ENCODE peak calls at places on chromosomes 4 and X, in ten cellular contexts. M is lower leg skin; T is astrocyte; H is SK-N-SH; G is IMR-90; R is heart right ventricle; W is CD8-positive, alpha-beta T cell; S is right lobe of liver; A is CD8-positive, alpha-beta memory T cell; U is cardiac muscle cell. L is an unnamed sample.

GRCh38 chr4:145589923-145590702 is 29.1 kb upstream of the MMAA start:
- DNase-seq in M (no peak), T (no peak), H (no peak), G (no peak), R (no peak), W (no peak), S (no peak), A (no peak), U (no peak), L (no peak)

GRCh38 chrX:126165721-126166401 is at the start of gene DCAF12L2:
- DNase-seq in M (peak), T (no peak), H (peak), G (no peak), R (no peak), W (no peak), S (no peak), A (no peak), U (peak), L (no peak)

GRCh38 chr4:152981842-152982241 is 45.7 kb downstream of the FHDC1 start:
- DNase-seq in M (peak), T (peak), H (no peak), G (no peak), R (no peak), W (no peak), S (no peak), A (no peak), U (no peak), L (no peak)

GRCh38 chrX:121102101-121102500 is 54.7 kb downstream of the GLUD2 start:
- DNase-seq in M (no peak), T (no peak), H (no peak), G (no peak), R (no peak), W (no peak), S (no peak), A (no peak), U (no peak), L (no peak)

GRCh38 chr4:101366331-101366730 is 19.0 kb upstream of the PPP3CA start:
- DNase-seq in M (no peak), T (peak), H (no peak), G (peak), R (no peak), W (no peak), S (no peak), A (no peak), U (no peak), L (no peak)

GRCh38 chrX:136639506-136640176 is 8.3 kb upstream of the CD40LG start:
- DNase-seq in M (no peak), T (no peak), H (no peak), G (no peak), R (no peak), W (no peak), S (no peak), A (no peak), U (no peak), L (no peak)

GRCh38 chrX:68571292-68572256 is 72.7 kb downstream of the YIPF6 start:
- DNase-seq in M (no peak), T (peak), H (no peak), G (peak), R (no peak), W (no peak), S (no peak), A (no peak), U (no peak), L (no peak)

GRCh38 chrX:53930513-53931380 is 113.5 kb downstream of the PHF8 start:
- DNase-seq in M (no peak), T (peak), H (no peak), G (peak), R (no peak), W (no peak), S (no peak), A (no peak), U (no peak), L (no peak)

GRCh38 chr4:176988226-176988625 is 195.5 kb upstream of the VEGFC start:
- DNase-seq in M (no peak), T (peak), H (no peak), G (peak), R (no peak), W (no peak), S (no peak), A (no peak), U (no peak), L (no peak)

GRCh38 chrX:78650906-78651437 is 8.2 kb downstream of the RTL3 start:
- DNase-seq in M (no peak), T (peak), H (no peak), G (peak), R (no peak), W (no peak), S (no peak), A (no peak), U (no peak), L (no peak)

GRCh38 chr4:145452447-145453162 is 29.0 kb upstream of the SMAD1 start:
- DNase-seq in M (no peak), T (no peak), H (no peak), G (no peak), R (no peak), W (no peak), S (no peak), A (no peak), U (no peak), L (no peak)

GRCh38 chr4:158051401-158052235 is 121.2 kb downstream of the GASK1B start:
- DNase-seq in M (no peak), T (peak), H (no peak), G (peak), R (no peak), W (no peak), S (no peak), A (no peak), U (no peak), L (peak)

GRCh38 chrX:114924846-114925245 is 92.6 kb downstream of the IL13RA2 start:
- DNase-seq in M (no peak), T (peak), H (no peak), G (peak), R (no peak), W (no peak), S (no peak), A (no peak), U (peak), L (no peak)

GRCh38 chrX:100649550-100650356 is 5.8 kb downstream of the SRPX2 start:
- DNase-seq in M (peak), T (peak), H (no peak), G (peak), R (peak), W (no peak), S (peak), A (no peak), U (peak), L (peak)

GRCh38 chr4:146381263-146381872 is 140.4 kb downstream of the SLC10A7 start:
- DNase-seq in M (no peak), T (no peak), H (peak), G (peak), R (no peak), W (no peak), S (no peak), A (no peak), U (no peak), L (no peak)

GRCh38 chr4:184599492-184600135 is 49.6 kb downstream of the CASP3 start:
- DNase-seq in M (no peak), T (peak), H (no peak), G (peak), R (no peak), W (no peak), S (no peak), A (no peak), U (no peak), L (no peak)

GRCh38 chr4:184400891-184401290 is 73.5 kb downstream of the IRF2 start:
- DNase-seq in M (no peak), T (peak), H (no peak), G (no peak), R (no peak), W (no peak), S (no peak), A (no peak), U (no peak), L (no peak)

GRCh38 chr4:78770091-78770642 is 6.0 kb upstream of the BMP2K start:
- DNase-seq in M (no peak), T (no peak), H (no peak), G (no peak), R (no peak), W (no peak), S (no peak), A (no peak), U (no peak), L (no peak)

GRCh38 chr4:121277194-121278105 is 103.4 kb downstream of the QRFPR start:
- DNase-seq in M (no peak), T (no peak), H (peak), G (no peak), R (no peak), W (no peak), S (no peak), A (no peak), U (peak), L (no peak)

GRCh38 chrX:134484039-134484438 is 24.1 kb downstream of the HPRT1 start:
- DNase-seq in M (no peak), T (peak), H (peak), G (peak), R (no peak), W (no peak), S (no peak), A (no peak), U (peak), L (no peak)

GRCh38 chrX:103774070-103774642 is 2.5 kb upstream of the PLP1 start:
- DNase-seq in M (peak), T (no peak), H (peak), G (peak), R (no peak), W (no peak), S (no peak), A (no peak), U (peak), L (no peak)

GRCh38 chrX:41409006-41409405 is 38.1 kb upstream of the NYX start:
- DNase-seq in M (no peak), T (peak), H (no peak), G (no peak), R (no peak), W (no peak), S (no peak), A (no peak), U (no peak), L (no peak)

GRCh38 chrX:76148753-76149152 is 24.1 kb upstream of the PBDC1 start:
- DNase-seq in M (no peak), T (peak), H (no peak), G (peak), R (peak), W (peak), S (no peak), A (peak), U (peak), L (no peak)

GRCh38 chr4:120749445-120750151 is 172.9 kb downstream of the PRDM5 start:
- DNase-seq in M (no peak), T (no peak), H (no peak), G (no peak), R (no peak), W (no peak), S (no peak), A (no peak), U (no peak), L (no peak)

GRCh38 chr4:99763635-99764101 is 53.0 kb upstream of the DAPP1 start:
- DNase-seq in M (no peak), T (peak), H (no peak), G (peak), R (no peak), W (no peak), S (no peak), A (no peak), U (no peak), L (no peak)

GRCh38 chr4:38723114-38723513 is 59.1 kb downstream of the KLF3 start:
- DNase-seq in M (no peak), T (no peak), H (no peak), G (no peak), R (no peak), W (no peak), S (no peak), A (no peak), U (no peak), L (no peak)

GRCh38 chr4:88522702-88523324 is 763 bp downstream of the PYURF start:
- DNase-seq in M (peak), T (no peak), H (peak), G (peak), R (peak), W (peak), S (no peak), A (peak), U (peak), L (no peak)

GRCh38 chr4:681736-682451 is 7.1 kb downstream of the SLC49A3 start:
- DNase-seq in M (peak), T (no peak), H (peak), G (no peak), R (no peak), W (no peak), S (no peak), A (peak), U (no peak), L (no peak)

GRCh38 chr4:2395584-2395983 is 22.9 kb downstream of the ZFYVE28 start:
- DNase-seq in M (no peak), T (no peak), H (no peak), G (no peak), R (no peak), W (no peak), S (no peak), A (no peak), U (no peak), L (no peak)

GRCh38 chr4:2395038-2395437 is 23.4 kb downstream of the ZFYVE28 start:
- DNase-seq in M (no peak), T (peak), H (no peak), G (peak), R (no peak), W (no peak), S (no peak), A (no peak), U (no peak), L (no peak)

GRCh38 chr4:2390780-2391490 is 27.5 kb downstream of the ZFYVE28 start:
- DNase-seq in M (no peak), T (no peak), H (peak), G (no peak), R (no peak), W (no peak), S (no peak), A (no peak), U (peak), L (no peak)

GRCh38 chr4:2394544-2394943 is 23.9 kb downstream of the ZFYVE28 start:
- DNase-seq in M (no peak), T (no peak), H (no peak), G (no peak), R (no peak), W (no peak), S (no peak), A (no peak), U (no peak), L (no peak)

DNA sequence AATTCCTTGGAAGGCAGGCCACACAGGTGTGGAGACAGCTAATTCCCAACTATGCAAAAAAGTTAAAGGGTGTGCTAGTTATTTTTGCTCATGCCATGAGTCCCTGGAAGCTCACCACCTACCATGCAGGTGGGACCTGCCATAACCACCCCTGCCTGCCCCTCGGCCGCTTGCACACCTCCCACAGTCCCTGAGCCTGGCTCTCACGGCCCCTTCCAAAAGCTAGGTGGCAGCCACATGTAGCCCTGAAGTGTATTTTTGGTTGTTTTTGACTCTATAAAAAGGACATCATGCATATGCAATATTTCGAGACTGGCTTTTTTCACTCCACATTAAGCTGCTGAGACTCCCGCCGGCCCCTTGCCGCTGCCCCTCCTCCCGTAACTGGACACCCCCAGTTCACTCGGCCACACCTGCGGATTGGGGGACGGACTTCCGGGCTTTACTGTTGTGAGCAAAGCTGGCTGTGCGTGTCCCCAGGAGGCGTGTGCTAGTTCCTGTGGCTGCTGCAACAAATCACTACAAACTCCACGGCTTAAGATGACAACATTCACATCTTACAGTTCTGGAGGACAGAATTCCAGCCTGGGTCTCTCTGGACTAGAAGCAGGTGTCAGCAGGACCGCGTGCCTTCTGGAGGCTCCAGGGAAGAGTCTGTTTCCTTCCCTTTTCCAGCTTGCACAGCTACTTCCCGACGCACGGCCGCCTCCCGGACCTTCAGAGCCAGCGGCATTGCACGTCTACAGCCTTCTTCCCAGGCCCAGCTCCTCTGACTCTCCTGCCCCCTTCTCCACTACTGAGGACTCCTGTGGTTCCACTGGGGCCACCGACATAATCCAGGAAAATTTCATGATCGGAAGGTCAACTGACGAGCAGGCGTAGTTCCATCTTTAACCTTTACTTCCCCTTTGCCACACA is 24.8 kb downstream of the ZFYVE28 start:
- DNase-seq in M (no peak), T (peak), H (no peak), G (no peak), R (no peak), W (no peak), S (no peak), A (no peak), U (peak), L (no peak)
- H3K4me3 ChIP-seq in M (no peak), T (no peak), H (no peak), G (no peak), R (peak), W (peak), S (no peak), A (peak), U (peak), L (no peak)

DNA sequence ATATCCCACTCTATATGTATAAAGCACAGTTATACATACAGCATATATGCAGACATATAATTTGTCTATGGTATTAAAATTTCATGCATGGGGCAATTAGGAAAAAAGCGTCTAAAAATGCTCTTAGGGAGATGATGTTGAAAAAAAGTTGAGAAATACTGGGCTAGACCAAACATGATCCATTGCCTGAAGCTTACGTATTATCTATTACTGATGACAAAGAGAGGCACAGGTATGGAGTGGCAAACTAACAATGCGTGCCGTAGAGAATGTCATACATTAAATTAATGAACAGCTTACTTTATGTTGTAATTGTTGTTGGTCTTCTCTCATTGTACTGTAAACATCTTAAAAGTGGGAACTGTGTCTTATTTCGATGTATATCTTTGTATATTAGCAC is 13.9 kb downstream of the RHOH start:
- DNase-seq in M (no peak), T (no peak), H (no peak), G (no peak), R (no peak), W (no peak), S (no peak), A (no peak), U (no peak), L (no peak)
- H3K4me3 ChIP-seq in M (no peak), T (no peak), H (no peak), G (no peak), R (no peak), W (no peak), S (no peak), A (peak), U (no peak), L (no peak)

GRCh38 chr4:41257257-41257900 is 651 bp downstream of the UCHL1 start:
- DNase-seq in M (peak), T (peak), H (peak), G (peak), R (peak), W (no peak), S (peak), A (no peak), U (peak), L (no peak)
- H3K4me3 ChIP-seq in M (peak), T (peak), H (peak), G (peak), R (peak), W (no peak), S (peak), A (no peak), U (peak), L (peak)

DNA sequence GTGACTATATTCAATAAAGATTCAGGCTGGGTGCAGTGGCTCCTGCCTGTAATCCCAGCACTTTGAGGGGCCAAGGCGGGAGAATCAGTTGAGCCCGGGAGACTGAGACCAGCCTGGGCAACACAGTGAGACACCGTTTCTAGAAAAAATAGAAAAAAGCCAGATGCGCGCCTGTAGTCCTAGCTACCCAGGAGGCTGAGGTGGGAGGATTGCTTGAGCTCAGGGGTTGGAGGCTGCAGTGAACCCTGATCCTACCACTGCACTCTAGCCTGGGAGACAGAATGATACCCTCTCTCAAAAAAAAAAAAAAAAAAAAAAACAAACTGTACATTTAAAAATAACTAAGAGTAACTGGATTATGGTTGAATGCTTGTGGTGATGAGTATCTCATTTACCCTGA is 1.1 kb downstream of the NUDT6 start:
- DNase-seq in M (no peak), T (no peak), H (no peak), G (no peak), R (no peak), W (no peak), S (no peak), A (no peak), U (no peak), L (no peak)
- H3K4me3 ChIP-seq in M (no peak), T (peak), H (peak), G (no peak), R (peak), W (no peak), S (no peak), A (no peak), U (peak), L (peak)

GRCh38 chrX:119503484-119503861 is 35.2 kb downstream of the SLC25A5 start:
- DNase-seq in M (no peak), T (peak), H (no peak), G (peak), R (no peak), W (no peak), S (peak), A (no peak), U (no peak), L (no peak)
- H3K4me3 ChIP-seq in M (no peak), T (no peak), H (no peak), G (no peak), R (no peak), W (no peak), S (no peak), A (no peak), U (no peak), L (no peak)

GRCh38 chr4:47494124-47494430 is 9.0 kb downstream of the ATP10D start:
- DNase-seq in M (no peak), T (no peak), H (no peak), G (no peak), R (no peak), W (no peak), S (no peak), A (no peak), U (no peak), L (no peak)
- H3K4me3 ChIP-seq in M (no peak), T (no peak), H (no peak), G (no peak), R (no peak), W (no peak), S (no peak), A (no peak), U (no peak), L (no peak)